ENCODE peak calls at places on chromosomes 4 and X, in seven cellular contexts. R is EH; U is stimulated activated CD8-positive, alpha-beta memory T cell treated with anti-CD3 and anti-CD28 coated beads, Interleukin-4, amount 100 ng/mL, for 4 hours; S is SW 1271; X is stimulated activated naive CD8-positive, alpha-beta T cell treated with anti-CD3 and anti-CD28 coated beads, Interleukin-15, Interleukin-2, amounts not matched to agents 100 U/mL and 50 U/mL, for 24 hours; D is T-helper 17 cell; L is fibroblast of the conjunctiva. M is an unnamed sample.

GRCh38 chr4:790466-790820 is 35.5 kb downstream of the CPLX1 start:
- DNase-seq in R (no peak), U (no peak), S (no peak), X (no peak), D (no peak), L (no peak), M (no peak)

GRCh38 chrX:17788439-17788838 is 51.1 kb downstream of the SCML1 start:
- DNase-seq in R (peak), U (peak), S (no peak), X (peak), D (no peak), L (no peak), M (peak)

GRCh38 chrX:53715336-53715924 is 28.9 kb upstream of the HUWE1 start:
- DNase-seq in R (no peak), U (no peak), S (no peak), X (no peak), D (no peak), L (no peak), M (no peak)

GRCh38 chrX:9873952-9874351 is 87.7 kb downstream of the SHROOM2 start:
- DNase-seq in R (peak), U (no peak), S (peak), X (peak), D (no peak), L (no peak), M (no peak)

GRCh38 chr4:66777097-66777496 is 768.2 kb downstream of the CENPC start:
- DNase-seq in R (no peak), U (no peak), S (no peak), X (no peak), D (no peak), L (no peak), M (no peak)

GRCh38 chrX:133661962-133662839 is 246.9 kb upstream of the GPC4 start:
- DNase-seq in R (no peak), U (no peak), S (no peak), X (no peak), D (no peak), L (peak), M (no peak)

GRCh38 chrX:155966876-155967275 is 30.6 kb upstream of the IL9R start:
- DNase-seq in R (peak), U (no peak), S (no peak), X (peak), D (no peak), L (no peak), M (no peak)

GRCh38 chr4:68410149-68410548 is 37.1 kb upstream of the TMPRSS11E start:
- DNase-seq in R (no peak), U (no peak), S (no peak), X (no peak), D (no peak), L (no peak), M (no peak)

GRCh38 chrX:8755116-8755515 is 23.2 kb upstream of the ANOS1 start:
- DNase-seq in R (no peak), U (no peak), S (no peak), X (no peak), D (no peak), L (no peak), M (no peak)

GRCh38 chrX:20363003-20363674 is 96.4 kb upstream of the RPS6KA3 start:
- DNase-seq in R (no peak), U (no peak), S (no peak), X (no peak), D (no peak), L (no peak), M (no peak)

GRCh38 chr4:10095296-10095991 is 21.2 kb downstream of the WDR1 start:
- DNase-seq in R (peak), U (no peak), S (peak), X (peak), D (no peak), L (no peak), M (no peak)

GRCh38 chr4:154634058-154634457 is 21.6 kb upstream of the FGG start:
- DNase-seq in R (no peak), U (no peak), S (no peak), X (no peak), D (no peak), L (no peak), M (no peak)

GRCh38 chr4:53785996-53786395 is 194.7 kb upstream of the LNX1 start:
- DNase-seq in R (peak), U (no peak), S (no peak), X (no peak), D (no peak), L (no peak), M (no peak)

GRCh38 chr4:61406677-61407076 is 206.6 kb downstream of the ADGRL3 start:
- DNase-seq in R (no peak), U (no peak), S (no peak), X (no peak), D (no peak), L (no peak), M (no peak)

GRCh38 chr4:76987153-76987562 is 37.6 kb downstream of the SEPTIN11 start:
- DNase-seq in R (peak), U (no peak), S (no peak), X (no peak), D (no peak), L (peak), M (no peak)

GRCh38 chrX:108537005-108537404 is 97.4 kb downstream of the COL4A5 start:
- DNase-seq in R (peak), U (no peak), S (peak), X (peak), D (no peak), L (peak), M (no peak)

GRCh38 chr4:99221980-99222379 is 2.9 kb upstream of the ADH6 start:
- DNase-seq in R (peak), U (no peak), S (no peak), X (no peak), D (no peak), L (peak), M (no peak)

GRCh38 chr4:16686195-16686594 is 212.2 kb downstream of the LDB2 start:
- DNase-seq in R (peak), U (no peak), S (peak), X (no peak), D (no peak), L (peak), M (no peak)

GRCh38 chrX:139920306-139920705 is 12.5 kb downstream of the ATP11C start:
- DNase-seq in R (no peak), U (no peak), S (no peak), X (no peak), D (no peak), L (no peak), M (no peak)

GRCh38 chr4:108224628-108225053 is 55.9 kb upstream of the LEF1 start:
- DNase-seq in R (peak), U (no peak), S (no peak), X (no peak), D (no peak), L (no peak), M (no peak)

GRCh38 chrX:68196939-68197791 is 236.1 kb downstream of the OPHN1 start:
- DNase-seq in R (peak), U (no peak), S (peak), X (peak), D (no peak), L (peak), M (no peak)

GRCh38 chr4:112060212-112060611 is 85.0 kb upstream of the FAM241A start:
- DNase-seq in R (peak), U (no peak), S (peak), X (no peak), D (no peak), L (no peak), M (no peak)

GRCh38 chr4:102824398-102824797 is 3.0 kb downstream of the UBE2D3 start:
- DNase-seq in R (no peak), U (no peak), S (no peak), X (no peak), D (no peak), L (no peak), M (no peak)

GRCh38 chr4:105765690-105766407 is 57.3 kb downstream of the GSTCD start:
- DNase-seq in R (peak), U (no peak), S (peak), X (no peak), D (no peak), L (peak), M (no peak)

GRCh38 chr4:55634417-55635128 is 1.5 kb downstream of the NMU start:
- DNase-seq in R (no peak), U (no peak), S (no peak), X (no peak), D (no peak), L (no peak), M (no peak)

GRCh38 chr4:8904041-8904501 is 32.4 kb upstream of the HMX1 start:
- DNase-seq in R (no peak), U (no peak), S (no peak), X (no peak), D (no peak), L (no peak), M (peak)

GRCh38 chrX:81174286-81174685 is 27.4 kb downstream of the HMGN5 start:
- DNase-seq in R (peak), U (no peak), S (peak), X (no peak), D (no peak), L (peak), M (no peak)

GRCh38 chr4:186192068-186192751 is 843 bp downstream of the CYP4V2 start:
- DNase-seq in R (peak), U (no peak), S (peak), X (peak), D (no peak), L (no peak), M (no peak)

GRCh38 chr4:70979445-70980008 is 13.9 kb upstream of the DCK start:
- DNase-seq in R (no peak), U (no peak), S (no peak), X (no peak), D (no peak), L (no peak), M (no peak)

GRCh38 chrX:149145845-149146285 is 359.2 kb downstream of the IDS start:
- DNase-seq in R (peak), U (no peak), S (no peak), X (no peak), D (no peak), L (no peak), M (no peak)

GRCh38 chrX:133254666-133255065 is 36.5 kb upstream of the TFDP3 start:
- DNase-seq in R (peak), U (no peak), S (no peak), X (no peak), D (no peak), L (no peak), M (no peak)

GRCh38 chr4:52939325-52939724 is 77.2 kb downstream of the RASL11B start:
- DNase-seq in R (no peak), U (no peak), S (no peak), X (no peak), D (no peak), L (no peak), M (no peak)

GRCh38 chrX:108312938-108313337 is 125.3 kb downstream of the COL4A6 start:
- DNase-seq in R (peak), U (no peak), S (peak), X (no peak), D (no peak), L (peak), M (no peak)

GRCh38 chr4:151484396-151485102 is 75.6 kb downstream of the FHIP1A start:
- DNase-seq in R (peak), U (no peak), S (peak), X (no peak), D (no peak), L (peak), M (no peak)

GRCh38 chr4:181971411-181971810 is 271.8 kb upstream of the TENM3 start:
- DNase-seq in R (no peak), U (no peak), S (no peak), X (no peak), D (no peak), L (no peak), M (no peak)

GRCh38 chr4:6472387-6473263 is at the start of gene PPP2R2C:
- DNase-seq in R (no peak), U (no peak), S (peak), X (peak), D (no peak), L (no peak), M (peak)

GRCh38 chrX:70527610-70528009 is 83.0 kb downstream of the DLG3 start:
- DNase-seq in R (no peak), U (no peak), S (no peak), X (no peak), D (no peak), L (no peak), M (no peak)

GRCh38 chrX:50881028-50881427 is 29.5 kb upstream of the BMP15 start:
- DNase-seq in R (no peak), U (no peak), S (no peak), X (no peak), D (no peak), L (no peak), M (no peak)

GRCh38 chrX:53049127-53049517 is 533 bp downstream of the GPR173 start:
- DNase-seq in R (peak), U (no peak), S (no peak), X (no peak), D (no peak), L (no peak), M (no peak)

M was measured in upper lobe of right lung.